ENCODE peak calls at places on chromosomes 13 and 19, in nine cellular contexts. Y is esophagus squamous epithelium; U is fibroblast of villous mesenchyme; I is retina; G is stimulated activated CD8-positive, alpha-beta memory T cell treated with anti-CD3 and anti-CD28 coated beads, Interleukin-2, amount 100 ng/mL, for 1 hour; Z is iris pigment epithelial cell; V is GM03348; X is activated T-cell treated with anti-CD3 and anti-CD28 coated beads, Interleukin-2, amount 50 U/mL, for 72 hours; Q is EH. S is an unnamed sample.
A peak's percentile ranks its signal among the peaks of the same experiment; 100 is the strongest.

GRCh38 chr13:110445183-110445582 is 116.3 kb downstream of the RAB20 start:
- DNase-seq in U (peak; percentile 85), I (no peak), Z (peak; percentile 84), G (no peak), Q (peak; percentile 61), X (no peak), V (no peak), Y (no peak), S (no peak)

GRCh38 chr19:51198641-51199040 is 26.2 kb upstream of the CD33 start:
- DNase-seq in X (no peak), Q (no peak), I (no peak), Y (no peak), U (no peak), V (no peak), G (no peak), Z (no peak), S (no peak)

GRCh38 chr13:48318714-48319457 is 15.3 kb downstream of the RB1 start:
- DNase-seq in Z (no peak), G (no peak), I (peak; percentile 70), Y (no peak), U (no peak), Q (no peak), X (peak; percentile 17), V (no peak), S (no peak)

GRCh38 chr19:2796659-2797266 is 11.5 kb downstream of the THOP1 start:
- DNase-seq in Z (no peak), U (no peak), Y (no peak), G (no peak), I (no peak), V (no peak), Q (no peak), X (no peak), S (no peak)

GRCh38 chr19:13781547-13781946 is 7.3 kb downstream of the C19orf53 start:
- DNase-seq in G (no peak), V (peak; percentile 93), Y (no peak), I (peak; percentile 37), U (peak; percentile 86), X (no peak), Q (peak; percentile 95), Z (peak; percentile 93), S (no peak)

GRCh38 chr13:104837756-104838155 is 1697.7 kb downstream of the EFNB2 start:
- DNase-seq in X (no peak), V (no peak), U (no peak), Q (no peak), Y (no peak), I (no peak), G (no peak), Z (peak; percentile 15), S (no peak)

GRCh38 chr13:41019027-41019487 is at the start of gene ELF1:
- DNase-seq in I (no peak), V (peak; percentile 34), Z (peak; percentile 61), G (peak; percentile 18), U (peak; percentile 70), Y (peak; percentile 28), X (peak; percentile 53), Q (peak; percentile 64), S (no peak)

GRCh38 chr19:21694171-21694906 is 73.0 kb downstream of the ZNF100 start:
- DNase-seq in V (no peak), G (no peak), Z (no peak), Y (no peak), Q (no peak), U (no peak), I (no peak), X (no peak), S (no peak)

GRCh38 chr19:6108721-6109633 is 1.3 kb downstream of the RFX2 start:
- DNase-seq in Z (peak; percentile 47), V (peak; percentile 59), Q (peak; percentile 66), G (no peak), U (peak; percentile 53), Y (no peak), I (peak; percentile 81), X (peak; percentile 60), S (no peak)

GRCh38 chr19:52658595-52658994 is 20.4 kb upstream of the ZNF83 start:
- DNase-seq in Y (no peak), Q (no peak), Z (no peak), I (no peak), V (no peak), G (no peak), U (no peak), X (no peak), S (no peak)

S was measured in CMK.